ENCODE peak calls at places on chromosomes 16 and 17, in ten cellular contexts. B is transverse colon, M is sigmoid colon, V is Peyer's patch, F is GM12878, K is A549, O is H1, I is spleen, Z is adrenal gland, X is stomach. Y is an unnamed sample.

GRCh38 chr16:81645303-81645702 is 133.8 kb upstream of the PLCG2 start:
- DNase-seq in B (peak), M (peak), V (no peak), F (no peak), K (peak), O (no peak), I (peak), Z (peak), X (no peak), Y (no peak)

GRCh38 chr17:48597775-48598631 is 4.4 kb upstream of the HOXB5 start:
- DNase-seq in B (peak), M (peak), V (peak), F (no peak), K (no peak), O (no peak), I (peak), Z (peak), X (peak), Y (no peak)

GRCh38 chr17:27226611-27227234 is 67.2 kb upstream of the WSB1 start:
- DNase-seq in B (no peak), M (no peak), V (peak), F (no peak), K (peak), O (no peak), I (no peak), Z (no peak), X (no peak), Y (no peak)

GRCh38 chr17:61410555-61411089 is 11.0 kb downstream of the TBX2 start:
- DNase-seq in B (peak), M (peak), V (peak), F (no peak), K (peak), O (no peak), I (peak), Z (peak), X (peak), Y (peak)

GRCh38 chr17:17561408-17562144 is 29.9 kb downstream of the PEMT start:
- DNase-seq in B (peak), M (no peak), V (peak), F (no peak), K (no peak), O (no peak), I (peak), Z (peak), X (peak), Y (no peak)

GRCh38 chr17:56708220-56708567 is 114.7 kb downstream of the NOG start:
- DNase-seq in B (no peak), M (no peak), V (no peak), F (no peak), K (no peak), O (no peak), I (no peak), Z (no peak), X (no peak), Y (no peak)

GRCh38 chr16:55257971-55258613 is 65.9 kb upstream of the IRX6 start:
- DNase-seq in B (peak), M (no peak), V (peak), F (no peak), K (peak), O (peak), I (peak), Z (peak), X (peak), Y (peak)

GRCh38 chr16:48949636-48950035 is 332.0 kb downstream of the CBLN1 start:
- DNase-seq in B (no peak), M (no peak), V (no peak), F (peak), K (no peak), O (no peak), I (no peak), Z (no peak), X (no peak), Y (no peak)

GRCh38 chr17:81961087-81961514 is at the start of gene NOTUM:
- DNase-seq in B (no peak), M (no peak), V (no peak), F (no peak), K (no peak), O (no peak), I (no peak), Z (no peak), X (no peak), Y (no peak)

GRCh38 chr17:19010729-19011505 is 6.4 kb upstream of the FAM83G start:
- DNase-seq in B (peak), M (no peak), V (no peak), F (no peak), K (peak), O (no peak), I (peak), Z (no peak), X (peak), Y (no peak)

GRCh38 chr16:4200000-4200780 is 41.7 kb downstream of the SRL start:
- DNase-seq in B (peak), M (peak), V (peak), F (no peak), K (peak), O (no peak), I (no peak), Z (peak), X (peak), Y (peak)

GRCh38 chr17:41785091-41785875 is 1.2 kb downstream of the JUP start:
- DNase-seq in B (peak), M (no peak), V (peak), F (no peak), K (peak), O (peak), I (no peak), Z (no peak), X (no peak), Y (no peak)

GRCh38 chr17:46727572-46728348 is 90.7 kb downstream of the WNT3 start:
- DNase-seq in B (no peak), M (no peak), V (no peak), F (no peak), K (peak), O (no peak), I (no peak), Z (no peak), X (no peak), Y (no peak)

GRCh38 chr16:56866955-56867830 is 2.2 kb downstream of the SLC12A3 start:
- DNase-seq in B (peak), M (no peak), V (peak), F (no peak), K (peak), O (no peak), I (no peak), Z (peak), X (peak), Y (peak)

GRCh38 chr17:20315821-20316220 is 151.5 kb downstream of the LGALS9B start:
- DNase-seq in B (no peak), M (no peak), V (no peak), F (no peak), K (no peak), O (no peak), I (no peak), Z (no peak), X (no peak), Y (no peak)

GRCh38 chr16:56675685-56676210 is 6.1 kb downstream of the MT1H start:
- DNase-seq in B (peak), M (no peak), V (no peak), F (no peak), K (no peak), O (no peak), I (no peak), Z (no peak), X (no peak), Y (no peak)

GRCh38 chr17:935485-935884 is 44.1 kb downstream of the NXN start:
- DNase-seq in B (no peak), M (no peak), V (no peak), F (no peak), K (no peak), O (no peak), I (no peak), Z (no peak), X (no peak), Y (no peak)

GRCh38 chr16:89366561-89367537 is 123.5 kb downstream of the ANKRD11 start:
- DNase-seq in B (no peak), M (no peak), V (no peak), F (no peak), K (no peak), O (no peak), I (no peak), Z (no peak), X (no peak), Y (no peak)

GRCh38 chr17:13757871-13758270 is 156.1 kb upstream of the HS3ST3A1 start:
- DNase-seq in B (no peak), M (no peak), V (no peak), F (no peak), K (no peak), O (no peak), I (no peak), Z (no peak), X (no peak), Y (no peak)

GRCh38 chr16:1338119-1338730 is 4.8 kb downstream of the BAIAP3 start:
- DNase-seq in B (peak), M (no peak), V (peak), F (no peak), K (peak), O (no peak), I (no peak), Z (no peak), X (peak), Y (no peak)

GRCh38 chr16:72055911-72056310 is 1.6 kb downstream of the HP start:
- DNase-seq in B (no peak), M (no peak), V (no peak), F (no peak), K (no peak), O (no peak), I (no peak), Z (no peak), X (no peak), Y (no peak)

GRCh38 chr17:353213-353837 is 718 bp upstream of the RPH3AL start:
- DNase-seq in B (no peak), M (no peak), V (no peak), F (no peak), K (peak), O (no peak), I (no peak), Z (no peak), X (no peak), Y (peak)

GRCh38 chr16:75095637-75096036 is 20.9 kb downstream of the LDHD start:
- DNase-seq in B (no peak), M (no peak), V (no peak), F (no peak), K (no peak), O (no peak), I (no peak), Z (no peak), X (no peak), Y (no peak)

DNA sequence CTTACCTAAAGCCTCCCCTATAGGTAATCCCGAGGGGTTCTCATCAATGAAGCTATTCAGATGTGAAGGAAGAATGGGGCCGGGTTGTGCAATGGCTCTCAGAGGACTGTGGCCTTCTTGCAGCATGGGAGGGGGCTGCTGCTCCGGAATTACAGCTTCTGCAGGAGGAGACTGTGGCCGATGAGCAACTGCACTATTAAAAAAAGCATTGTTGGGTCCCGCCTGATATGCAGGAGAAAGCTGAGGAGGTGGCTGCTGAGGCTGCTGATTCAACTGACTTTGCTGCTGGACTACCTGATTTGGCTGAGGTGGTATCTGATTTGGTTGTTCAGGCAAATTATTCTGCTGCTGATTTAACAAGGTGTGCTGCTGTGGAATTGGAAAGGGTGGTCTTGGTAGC is 64.8 kb downstream of the CACNG1 start:
- DNase-seq in B (no peak), M (no peak), V (no peak), F (no peak), K (no peak), O (no peak), I (no peak), Z (no peak), X (no peak), Y (no peak)
- H3K27ac ChIP-seq in B (no peak), M (no peak), V (no peak), F (no peak), K (no peak), O (no peak), I (no peak), Z (no peak), X (no peak), Y (no peak)

GRCh38 chr17:31433091-31433790 is 41.8 kb downstream of the RAB11FIP4 start:
- DNase-seq in B (no peak), M (no peak), V (no peak), F (no peak), K (no peak), O (no peak), I (peak), Z (no peak), X (no peak), Y (no peak)
- TF ChIP-seq POLR2A in B (no peak), M (no peak), V (no peak), F (no peak), K (no peak), O (no peak), I (no peak), Z (no peak), X (no peak), Y (no peak)

GRCh38 chr17:58082341-58082869 is 814 bp upstream of the DYNLL2 start:
- DNase-seq in B (no peak), M (no peak), V (no peak), F (no peak), K (no peak), O (no peak), I (no peak), Z (no peak), X (no peak), Y (no peak)

GRCh38 chr17:58083491-58084316 is 485 bp downstream of the DYNLL2 start:
- DNase-seq in B (peak), M (peak), V (peak), F (no peak), K (peak), O (no peak), I (peak), Z (peak), X (peak), Y (peak)

GRCh38 chr17:58085039-58085715 is 2.0 kb downstream of the DYNLL2 start:
- DNase-seq in B (no peak), M (no peak), V (no peak), F (no peak), K (no peak), O (no peak), I (no peak), Z (no peak), X (no peak), Y (no peak)

GRCh38 chr17:58082870-58083490 is at the start of gene DYNLL2:
- DNase-seq in B (peak), M (peak), V (peak), F (peak), K (peak), O (peak), I (peak), Z (peak), X (peak), Y (peak)

GRCh38 chr17:58084317-58084981 is 1.2 kb downstream of the DYNLL2 start:
- DNase-seq in B (peak), M (peak), V (peak), F (peak), K (peak), O (no peak), I (peak), Z (peak), X (peak), Y (peak)
- H3K27ac ChIP-seq in B (peak), M (peak), V (peak), F (peak), K (peak), O (no peak), I (peak), Z (peak), X (peak), Y (peak)

DNA sequence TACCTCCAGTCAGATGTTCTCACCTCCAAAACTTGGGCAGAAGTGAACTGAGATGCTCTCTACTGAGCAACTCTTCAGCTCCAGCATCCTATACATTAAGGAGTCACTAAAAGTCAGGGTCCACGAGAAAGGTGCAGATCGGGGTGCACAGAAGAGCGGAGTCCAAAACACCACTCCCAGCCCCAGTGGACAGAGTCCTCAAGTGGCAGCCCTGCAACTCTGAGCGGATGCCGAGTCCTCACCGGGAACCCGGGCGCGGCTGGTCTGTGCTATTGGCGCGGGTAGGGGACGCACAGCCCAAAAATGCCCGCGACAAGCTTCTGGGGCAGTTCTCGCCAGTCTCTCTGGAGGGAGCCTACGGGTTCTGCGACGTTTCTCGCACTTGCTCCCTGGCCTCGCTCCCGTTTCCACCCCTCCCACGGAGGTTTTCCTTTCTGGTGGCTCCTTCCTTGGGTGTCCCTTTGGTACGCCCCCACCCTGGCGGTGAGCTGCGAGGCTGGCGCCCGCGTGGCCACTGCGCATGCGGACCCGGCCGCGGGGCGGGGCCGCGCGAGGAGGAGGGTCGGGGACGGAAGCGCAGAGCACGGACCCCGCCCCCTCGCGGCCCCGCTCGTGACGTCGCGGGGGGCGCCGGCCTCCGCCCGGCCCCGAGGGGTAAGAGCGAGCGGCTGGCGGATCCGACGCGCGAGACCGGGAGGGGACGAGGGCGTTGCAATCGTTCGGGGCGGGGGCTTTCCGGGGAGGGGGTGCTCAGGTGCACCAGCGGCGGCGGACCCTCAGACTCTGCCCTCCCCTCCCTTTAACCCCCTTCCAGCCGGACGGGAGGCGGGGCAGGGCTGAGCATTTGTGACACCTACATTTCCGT is at the start of gene TMEM219:
- DNase-seq in B (peak), M (peak), V (peak), F (peak), K (peak), O (no peak), I (peak), Z (peak), X (peak), Y (peak)
- TF ChIP-seq POLR2A in B (peak), M (peak), V (peak), F (peak), K (peak), O (peak), I (peak), Z (peak), X (no peak), Y (peak)

GRCh38 chr17:83090424-83091256 is 11.2 kb downstream of the METRNL start:
- DNase-seq in B (peak), M (no peak), V (peak), F (no peak), K (no peak), O (no peak), I (no peak), Z (no peak), X (no peak), Y (no peak)
- H3K27ac ChIP-seq in B (peak), M (no peak), V (peak), F (no peak), K (no peak), O (no peak), I (no peak), Z (no peak), X (peak), Y (peak)

DNA sequence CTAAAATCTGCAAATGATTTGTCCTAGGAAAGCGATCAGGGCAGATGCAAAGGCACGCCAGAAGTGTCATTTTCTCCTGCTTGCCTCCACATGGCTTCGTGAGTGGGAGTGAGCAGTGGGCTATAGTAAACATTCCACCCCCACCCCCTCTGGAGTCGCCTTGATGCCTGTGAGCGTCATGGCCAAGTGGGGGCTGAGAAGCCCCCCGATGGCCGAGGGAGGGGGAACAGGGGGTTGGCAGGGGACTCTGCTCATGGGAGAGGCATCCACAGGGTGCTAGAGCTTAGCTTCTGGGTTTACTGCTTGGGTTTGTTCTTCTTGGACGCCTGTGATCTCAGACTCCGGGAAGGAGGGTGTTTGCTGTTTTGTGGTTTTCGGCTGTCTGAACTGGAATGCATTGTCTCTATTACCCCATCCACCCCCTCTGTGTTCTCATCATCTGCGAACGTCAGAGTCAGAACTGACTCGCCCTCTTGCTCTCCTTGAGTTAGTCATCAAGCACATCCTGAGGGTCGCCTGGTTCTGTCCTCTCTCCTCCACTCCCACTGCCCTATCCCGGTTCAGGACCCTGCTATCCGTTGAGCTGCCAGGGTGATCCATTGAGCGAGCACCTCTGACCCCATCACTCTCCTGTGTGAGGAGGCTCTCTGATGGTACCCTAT is 15.4 kb downstream of the TNS4 start:
- DNase-seq in B (no peak), M (peak), V (peak), F (no peak), K (peak), O (no peak), I (no peak), Z (peak), X (no peak), Y (no peak)
- TF ChIP-seq POLR2A in B (no peak), M (no peak), V (no peak), F (no peak), K (no peak), O (no peak), I (no peak), Z (no peak), X (no peak), Y (no peak)

DNA sequence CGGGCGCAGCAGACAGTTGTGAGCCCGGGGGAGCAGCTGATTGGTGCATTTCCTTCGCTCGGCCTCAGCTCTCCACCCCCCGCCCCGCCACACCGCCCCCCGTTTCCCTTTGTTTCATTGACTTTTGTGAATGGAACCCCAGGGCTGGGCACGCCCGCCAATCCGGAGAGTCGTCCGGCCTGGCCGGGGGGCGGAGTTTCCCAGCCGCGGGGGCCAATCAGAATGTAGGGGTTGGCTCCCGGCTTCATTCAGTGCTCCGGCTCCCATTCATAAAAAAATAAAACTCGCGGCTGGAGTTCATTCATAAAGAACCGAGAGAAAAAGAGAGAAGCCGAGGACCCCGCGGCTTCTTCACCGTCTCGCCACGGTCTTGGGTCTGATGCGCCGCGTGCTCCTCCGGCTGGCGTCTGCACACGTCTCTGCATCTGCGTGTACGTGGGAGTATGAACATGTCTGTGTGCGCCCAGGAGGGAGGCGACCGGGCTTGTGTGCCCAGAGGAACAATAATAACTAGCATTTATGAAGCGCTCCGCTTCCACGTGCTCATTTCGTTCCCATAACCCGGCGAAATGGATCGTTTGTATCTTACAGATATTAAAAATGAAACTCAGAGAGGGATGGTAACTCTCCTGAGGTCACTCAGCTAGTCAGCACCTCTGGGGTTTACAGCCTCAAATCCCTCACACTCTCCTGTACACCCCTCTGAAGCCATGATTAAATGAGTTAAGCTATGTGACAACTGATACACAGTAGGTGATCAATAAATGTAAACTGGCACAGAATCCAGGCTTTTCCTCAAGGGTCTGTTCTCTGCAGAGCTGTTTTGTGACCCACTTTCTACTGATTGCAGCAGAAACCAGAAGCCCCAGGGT is at the start of gene ETV4:
- DNase-seq in B (peak), M (peak), V (peak), F (peak), K (peak), O (peak), I (peak), Z (peak), X (peak), Y (peak)
- H3K27ac ChIP-seq in B (no peak), M (no peak), V (peak), F (no peak), K (peak), O (peak), I (no peak), Z (no peak), X (peak), Y (no peak)

Y was measured in testis.